ENCODE peak calls at places on chromosomes 3 and 15, in six cellular contexts. U is right lobe of liver, E is ovary, B is A549, G is suprapubic skin, F is tibial nerve. H is an unnamed sample.

GRCh38 chr3:187871204-187871591 is 125.9 kb upstream of the BCL6 start:
- DNase-seq in U (no peak), E (no peak), B (no peak), G (no peak), F (no peak), H (no peak)

GRCh38 chr3:22960326-22960984 is 242.7 kb upstream of the UBE2E2 start:
- DNase-seq in U (no peak), E (peak), B (peak), G (no peak), F (peak), H (peak)

GRCh38 chr3:185137821-185138220 is 15.0 kb downstream of the C3orf70 start:
- DNase-seq in U (no peak), E (no peak), B (no peak), G (no peak), F (no peak), H (no peak)

GRCh38 chr3:141235661-141236171 is 4.1 kb downstream of the PXYLP1 start:
- DNase-seq in U (peak), E (no peak), B (no peak), G (no peak), F (no peak), H (no peak)

GRCh38 chr3:169028716-169029115 is 634.8 kb downstream of the MECOM start:
- DNase-seq in U (no peak), E (no peak), B (no peak), G (no peak), F (no peak), H (no peak)

GRCh38 chr3:100796556-100796955 is 87.3 kb downstream of the TFG start:
- DNase-seq in U (no peak), E (no peak), B (no peak), G (no peak), F (no peak), H (no peak)

GRCh38 chr15:70348581-70349344 is 251.0 kb upstream of the TLE3 start:
- DNase-seq in U (peak), E (no peak), B (no peak), G (peak), F (peak), H (peak)

GRCh38 chr3:12138044-12138443 is 20.7 kb downstream of the TIMP4 start:
- DNase-seq in U (no peak), E (no peak), B (peak), G (no peak), F (no peak), H (no peak)

GRCh38 chr15:49669288-49669687 is 48.4 kb downstream of the DTWD1 start:
- DNase-seq in U (no peak), E (no peak), B (no peak), G (no peak), F (no peak), H (no peak)

GRCh38 chr3:13556214-13556613 is 7.3 kb downstream of the FBLN2 start:
- DNase-seq in U (no peak), E (no peak), B (no peak), G (no peak), F (no peak), H (no peak)

GRCh38 chr15:48266029-48266428 is 59.9 kb downstream of the SLC12A1 start:
- DNase-seq in U (no peak), E (no peak), B (no peak), G (no peak), F (no peak), H (no peak)

GRCh38 chr15:73079570-73079969 is 27.3 kb downstream of the NEO1 start:
- DNase-seq in U (no peak), E (no peak), B (no peak), G (no peak), F (no peak), H (no peak)

GRCh38 chr3:142896201-142896755 is 7.4 kb upstream of the PCOLCE2 start:
- DNase-seq in U (no peak), E (no peak), B (peak), G (no peak), F (no peak), H (no peak)

GRCh38 chr3:159170436-159171003 is 368.7 kb downstream of the MFSD1 start:
- DNase-seq in U (no peak), E (no peak), B (no peak), G (no peak), F (no peak), H (no peak)

GRCh38 chr15:22979069-22979698 is 984 bp downstream of the CYFIP1 start:
- DNase-seq in U (peak), E (peak), B (peak), G (peak), F (peak), H (peak)

GRCh38 chr3:119635719-119636118 is 24.7 kb downstream of the POPDC2 start:
- DNase-seq in U (no peak), E (no peak), B (no peak), G (no peak), F (no peak), H (peak)

GRCh38 chr3:67106874-67107273 is 108.8 kb downstream of the KBTBD8 start:
- DNase-seq in U (no peak), E (no peak), B (no peak), G (no peak), F (no peak), H (no peak)

GRCh38 chr3:5278666-5279065 is 91.2 kb downstream of the EDEM1 start:
- DNase-seq in U (no peak), E (no peak), B (no peak), G (no peak), F (no peak), H (no peak)

GRCh38 chr3:119470851-119471250 is 2.1 kb downstream of the POGLUT1 start:
- DNase-seq in U (no peak), E (no peak), B (no peak), G (no peak), F (no peak), H (no peak)

GRCh38 chr15:39153058-39153457 is 427.8 kb upstream of the THBS1 start:
- DNase-seq in U (no peak), E (no peak), B (no peak), G (no peak), F (no peak), H (no peak)

GRCh38 chr3:66140763-66141372 is 79.9 kb upstream of the SLC25A26 start:
- DNase-seq in U (no peak), E (no peak), B (no peak), G (no peak), F (no peak), H (no peak)

GRCh38 chr3:42056840-42057239 is 34.3 kb upstream of the TRAK1 start:
- DNase-seq in U (no peak), E (no peak), B (no peak), G (no peak), F (no peak), H (peak)

GRCh38 chr3:129943020-129943419 is 31.5 kb upstream of the TRH start:
- DNase-seq in U (peak), E (no peak), B (no peak), G (no peak), F (no peak), H (no peak)

GRCh38 chr3:21954709-21955108 is 203.7 kb upstream of the ZNF385D start:
- DNase-seq in U (no peak), E (no peak), B (no peak), G (no peak), F (no peak), H (no peak)

GRCh38 chr3:195179782-195180489 is 91.0 kb downstream of the XXYLT1 start:
- DNase-seq in U (no peak), E (no peak), B (no peak), G (no peak), F (no peak), H (peak)

GRCh38 chr3:139557041-139557440 is 17.5 kb upstream of the RBP1 start:
- DNase-seq in U (no peak), E (no peak), B (no peak), G (no peak), F (no peak), H (no peak)

GRCh38 chr3:24487325-24488242 is 7.1 kb downstream of the THRB start:
- DNase-seq in U (no peak), E (no peak), B (no peak), G (no peak), F (no peak), H (no peak)

GRCh38 chr15:89593018-89593417 is 17.7 kb downstream of the TICRR start:
- DNase-seq in U (no peak), E (no peak), B (no peak), G (no peak), F (no peak), H (no peak)

GRCh38 chr15:65318870-65319356 is 14.4 kb downstream of the RNU5B-1 start:
- DNase-seq in U (peak), E (peak), B (peak), G (peak), F (peak), H (peak)

GRCh38 chr15:40859206-40859851 is 14.7 kb downstream of the RHOV start:
- DNase-seq in U (peak), E (peak), B (peak), G (peak), F (peak), H (peak)

GRCh38 chr3:187823802-187824201 is 78.5 kb upstream of the BCL6 start:
- DNase-seq in U (no peak), E (no peak), B (no peak), G (no peak), F (no peak), H (no peak)

GRCh38 chr3:43959498-43960447 is 269.0 kb downstream of the ABHD5 start:
- DNase-seq in U (no peak), E (no peak), B (no peak), G (no peak), F (no peak), H (no peak)

GRCh38 chr15:60871731-60872130 is 357.4 kb downstream of the RORA start:
- DNase-seq in U (no peak), E (no peak), B (no peak), G (no peak), F (no peak), H (no peak)

DNA sequence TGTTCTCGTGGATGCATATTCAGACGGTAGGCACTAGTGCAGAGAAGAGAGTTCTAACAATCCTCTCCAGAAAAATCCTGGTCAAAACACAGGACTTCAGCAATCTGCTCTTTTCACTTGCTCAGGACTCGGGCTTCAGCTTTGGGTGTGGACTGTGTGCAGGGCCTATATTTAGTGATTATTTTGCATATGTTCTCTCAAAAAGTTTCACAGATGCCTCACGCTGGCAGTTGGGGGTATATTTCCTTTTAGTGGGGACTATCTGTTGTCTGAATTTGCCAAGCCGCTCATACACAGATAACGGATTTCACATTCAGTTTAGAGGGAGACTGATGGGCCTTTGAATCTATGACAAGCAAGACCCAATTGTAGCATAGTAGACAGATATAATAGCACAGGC is 54.4 kb upstream of the LRRN1 start:
- DNase-seq in U (no peak), E (no peak), B (no peak), G (no peak), F (no peak), H (no peak)
- TF ChIP-seq POLR2A in U (no peak), E (no peak), B (no peak), G (no peak), F (no peak), H (no peak)

GRCh38 chr3:72655758-72656157 is 192.5 kb downstream of the SHQ1 start:
- DNase-seq in U (no peak), E (no peak), B (no peak), G (no peak), F (no peak), H (no peak)
- TF ChIP-seq CTCF in U (no peak), E (no peak), B (no peak), G (no peak), F (no peak), H (no peak)

GRCh38 chr15:96272427-96272826 is 58.1 kb upstream of the NR2F2 start:
- DNase-seq in U (no peak), E (no peak), B (no peak), G (no peak), F (no peak), H (no peak)

GRCh38 chr15:96274698-96275097 is 55.8 kb upstream of the NR2F2 start:
- DNase-seq in U (no peak), E (no peak), B (no peak), G (no peak), F (no peak), H (no peak)

GRCh38 chr15:96274087-96274440 is 56.4 kb upstream of the NR2F2 start:
- DNase-seq in U (no peak), E (no peak), B (no peak), G (no peak), F (no peak), H (no peak)

GRCh38 chr15:96270581-96271172 is 59.8 kb upstream of the NR2F2 start:
- DNase-seq in U (no peak), E (no peak), B (no peak), G (no peak), F (no peak), H (no peak)

GRCh38 chr15:96273317-96274086 is 57.0 kb upstream of the NR2F2 start:
- DNase-seq in U (no peak), E (no peak), B (peak), G (no peak), F (no peak), H (no peak)
- TF ChIP-seq POLR2A in U (no peak), E (no peak), B (no peak), G (no peak), F (no peak), H (no peak)

GRCh38 chr15:33766329-33766728 is 202.0 kb upstream of the CHRM5 start:
- DNase-seq in U (no peak), E (no peak), B (no peak), G (no peak), F (no peak), H (no peak)
- TF ChIP-seq CTCF in U (no peak), E (no peak), B (peak), G (no peak), F (no peak), H (no peak)